ENCODE peak calls at places on chromosomes 12 and 14, in four cellular contexts. J, S, P and E are unnamed samples.

GRCh38 chr12:132185698-132186097 is 41.4 kb downstream of the NOC4L start:
- DNase-seq in J (peak), S (no peak), P (no peak), E (no peak)

GRCh38 chr12:41076114-41076513 is 112.0 kb upstream of the PDZRN4 start:
- DNase-seq in J (no peak), S (no peak), P (no peak), E (no peak)

GRCh38 chr14:53550776-53551175 is 397.7 kb upstream of the DDHD1 start:
- DNase-seq in J (no peak), S (no peak), P (no peak), E (no peak)

GRCh38 chr12:50665170-50665569 is 98.7 kb upstream of the ATF1 start:
- DNase-seq in J (no peak), S (no peak), P (no peak), E (no peak)

GRCh38 chr12:130589391-130590317 is 126.4 kb downstream of the RIMBP2 start:
- DNase-seq in J (no peak), S (no peak), P (no peak), E (no peak)

GRCh38 chr12:1530592-1531159 is 63.7 kb downstream of the FBXL14 start:
- DNase-seq in J (no peak), S (no peak), P (no peak), E (no peak)

GRCh38 chr12:80830533-80831088 is 107.1 kb downstream of the LIN7A start:
- DNase-seq in J (no peak), S (no peak), P (no peak), E (no peak)

GRCh38 chr12:64218597-64218996 is 3.5 kb downstream of the KICS2 start:
- DNase-seq in J (no peak), S (no peak), P (no peak), E (no peak)

GRCh38 chr14:59627011-59627520 is 50.5 kb upstream of the CCDC175 start:
- DNase-seq in J (no peak), S (no peak), P (no peak), E (no peak)

GRCh38 chr12:23504043-23504442 is 445.4 kb downstream of the SOX5 start:
- DNase-seq in J (no peak), S (no peak), P (no peak), E (no peak)

GRCh38 chr12:122026706-122027328 is 5.1 kb downstream of the BCL7A start:
- DNase-seq in J (no peak), S (no peak), P (no peak), E (no peak)

GRCh38 chr12:56714431-56714929 is 10.6 kb downstream of the NACA start:
- DNase-seq in J (no peak), S (no peak), P (no peak), E (no peak)

GRCh38 chr14:61836184-61836583 is 74.0 kb downstream of the SNAPC1 start:
- DNase-seq in J (no peak), S (no peak), P (no peak), E (no peak)

GRCh38 chr12:123058980-123059379 is 78.5 kb downstream of the ARL6IP4 start:
- DNase-seq in J (no peak), S (no peak), P (no peak), E (no peak)

GRCh38 chr14:48788771-48789170 is 797.4 kb downstream of the RPS29 start:
- DNase-seq in J (no peak), S (peak), P (no peak), E (no peak)

GRCh38 chr12:47370421-47370820 is 290.7 kb upstream of the AMIGO2 start:
- DNase-seq in J (no peak), S (no peak), P (no peak), E (no peak)

GRCh38 chr12:124039276-124039675 is 66.3 kb downstream of the ZNF664 start:
- DNase-seq in J (no peak), S (peak), P (no peak), E (no peak)

GRCh38 chr12:65499167-65499566 is 220.7 kb downstream of the MSRB3 start:
- DNase-seq in J (no peak), S (no peak), P (no peak), E (no peak)

GRCh38 chr12:131042848-131043245 is 89.1 kb downstream of the ADGRD1 start:
- DNase-seq in J (no peak), S (no peak), P (no peak), E (no peak)

GRCh38 chr14:33512201-33512600 is 438.7 kb downstream of the EGLN3 start:
- DNase-seq in J (no peak), S (no peak), P (no peak), E (peak)

GRCh38 chr12:132723015-132723763 is 12.5 kb downstream of the PGAM5 start:
- DNase-seq in J (no peak), S (peak), P (no peak), E (no peak)

GRCh38 chr12:55705802-55706402 is 1.8 kb downstream of the ITGA7 start:
- DNase-seq in J (no peak), S (no peak), P (no peak), E (no peak)

GRCh38 chr12:25186038-25186787 is 8.7 kb downstream of the DNAI7 start:
- DNase-seq in J (no peak), S (no peak), P (no peak), E (no peak)

GRCh38 chr14:90608925-90609324 is 207.3 kb downstream of the TTC7B start:
- DNase-seq in J (no peak), S (no peak), P (no peak), E (no peak)

GRCh38 chr12:4421590-4422031 is 24.0 kb downstream of the FGF6 start:
- DNase-seq in J (no peak), S (peak), P (peak), E (no peak)

GRCh38 chr14:99730876-99731351 is 46.8 kb downstream of the CYP46A1 start:
- DNase-seq in J (no peak), S (no peak), P (no peak), E (no peak)

GRCh38 chr12:74598819-74599218 is 61.2 kb downstream of the ATXN7L3B start:
- DNase-seq in J (no peak), S (peak), P (no peak), E (no peak)

GRCh38 chr12:120055231-120055630 is 61.3 kb downstream of the RAB35 start:
- DNase-seq in J (no peak), S (peak), P (no peak), E (no peak)

GRCh38 chr12:50055831-50056628 is 1.4 kb upstream of the ASIC1 start:
- DNase-seq in J (peak), S (peak), P (no peak), E (no peak)